ENCODE peak calls at places on chromosomes 1 and 21, in seven cellular contexts. O is stimulated activated CD8-positive, alpha-beta memory T cell treated with anti-CD3 and anti-CD28 coated beads, Interleukin-4, amount 100 ng/mL, for 1 hour; I is kidney epithelial cell; U is retinal pigment epithelial cell; L is progenitor cell of endocrine pancreas; Y is Kasumi-1; Z is GM20000. V is an unnamed sample.

GRCh38 chr1:236284291-236284711 is 2.5 kb upstream of the ERO1B start:
- DNase-seq in O (no peak), I (no peak), U (no peak), L (no peak), Y (peak), Z (peak), V (no peak)

GRCh38 chr1:184350573-184350972 is 36.3 kb upstream of the C1orf21 start:
- DNase-seq in O (no peak), I (no peak), U (no peak), L (no peak), Y (no peak), Z (no peak), V (no peak)

GRCh38 chr1:90995495-90995894 is 26.3 kb downstream of the ZNF644 start:
- DNase-seq in O (no peak), I (no peak), U (no peak), L (no peak), Y (no peak), Z (no peak), V (no peak)

GRCh38 chr1:180310095-180310494 is 80.0 kb downstream of the LHX4 start:
- DNase-seq in O (no peak), I (no peak), U (no peak), L (no peak), Y (no peak), Z (no peak), V (no peak)

GRCh38 chr1:58783090-58783992 is 506 bp downstream of the JUN start:
- DNase-seq in O (peak), I (no peak), U (no peak), L (peak), Y (peak), Z (peak), V (peak)

GRCh38 chr1:19866758-19867157 is 15.4 kb upstream of the OTUD3 start:
- DNase-seq in O (no peak), I (no peak), U (no peak), L (no peak), Y (no peak), Z (no peak), V (peak)

GRCh38 chr1:208184993-208185703 is 59.0 kb downstream of the PLXNA2 start:
- DNase-seq in O (no peak), I (no peak), U (no peak), L (no peak), Y (no peak), Z (no peak), V (no peak)

GRCh38 chr21:34550400-34550799 is 38.4 kb upstream of the KCNE1 start:
- DNase-seq in O (no peak), I (no peak), U (no peak), L (no peak), Y (no peak), Z (no peak), V (no peak)

GRCh38 chr1:94339229-94339927 is 78.8 kb upstream of the ABCD3 start:
- DNase-seq in O (no peak), I (no peak), U (no peak), L (no peak), Y (peak), Z (no peak), V (no peak)

GRCh38 chr1:55623339-55623738 is 408.2 kb upstream of the USP24 start:
- DNase-seq in O (no peak), I (no peak), U (no peak), L (no peak), Y (no peak), Z (no peak), V (peak)

GRCh38 chr1:177975588-177976495 is 6.0 kb upstream of the SEC16B start:
- DNase-seq in O (no peak), I (peak), U (peak), L (no peak), Y (no peak), Z (no peak), V (peak)

GRCh38 chr21:17612565-17613241 is at the start of gene BTG3:
- DNase-seq in O (peak), I (no peak), U (peak), L (peak), Y (peak), Z (peak), V (peak)

GRCh38 chr1:212585210-212585609 is 23.4 kb upstream of the ATF3 start:
- DNase-seq in O (no peak), I (no peak), U (no peak), L (no peak), Y (no peak), Z (no peak), V (no peak)

GRCh38 chr1:71638081-71638766 is 557.4 kb upstream of the ZRANB2 start:
- DNase-seq in O (no peak), I (peak), U (peak), L (no peak), Y (no peak), Z (no peak), V (peak)

GRCh38 chr21:41133896-41134522 is 34.0 kb upstream of the BACE2 start:
- DNase-seq in O (no peak), I (no peak), U (no peak), L (no peak), Y (peak), Z (peak), V (peak)

GRCh38 chr1:107590895-107591622 is 373.9 kb downstream of the VAV3 start:
- DNase-seq in O (no peak), I (no peak), U (no peak), L (no peak), Y (no peak), Z (no peak), V (no peak)

GRCh38 chr1:90936061-90936460 is 85.8 kb downstream of the ZNF644 start:
- DNase-seq in O (no peak), I (no peak), U (no peak), L (no peak), Y (no peak), Z (no peak), V (no peak)

GRCh38 chr1:190738321-190738720 is 260.7 kb upstream of the BRINP3 start:
- DNase-seq in O (no peak), I (no peak), U (no peak), L (no peak), Y (no peak), Z (no peak), V (no peak)

V was measured in Daoy.